ENCODE peak calls at places on chromosomes 12 and 14, in eight cellular contexts. One of them, this sample, is unnamed.
A peak's percentile ranks its signal among the peaks of the same experiment; 100 is the strongest.

GRCh38 chr12:124369901-124370378 is 75.0 kb downstream of the RFLNA start:
- DNase-seq in upper lobe of left lung: no peak
- DNase-seq in CD4-positive, alpha-beta T cell: no peak
- DNase-seq in GM23338: no peak
- DNase-seq in sigmoid colon: no peak
- DNase-seq in body of pancreas: no peak
- DNase-seq in PC-3: no peak
- DNase-seq in cardiac muscle cell: no peak
- DNase-seq in this sample: no peak

GRCh38 chr14:100138955-100139354 is 20.5 kb downstream of the DEGS2 start:
- DNase-seq in upper lobe of left lung: no peak
- DNase-seq in sigmoid colon: no peak
- DNase-seq in PC-3: no peak
- DNase-seq in GM23338: no peak
- DNase-seq in body of pancreas: no peak
- DNase-seq in cardiac muscle cell: no peak
- DNase-seq in CD4-positive, alpha-beta T cell: no peak
- DNase-seq in this sample: no peak

GRCh38 chr12:74602881-74603523 is 65.4 kb downstream of the ATXN7L3B start:
- DNase-seq in CD4-positive, alpha-beta T cell: no peak
- DNase-seq in GM23338: no peak
- DNase-seq in body of pancreas: no peak
- DNase-seq in upper lobe of left lung: no peak
- DNase-seq in sigmoid colon: no peak
- DNase-seq in PC-3: peak; percentile 42
- DNase-seq in cardiac muscle cell: no peak
- DNase-seq in this sample: no peak

GRCh38 chr14:76922092-76922491 is 95.9 kb downstream of the LRRC74A start:
- DNase-seq in GM23338: no peak
- DNase-seq in CD4-positive, alpha-beta T cell: no peak
- DNase-seq in body of pancreas: no peak
- DNase-seq in cardiac muscle cell: no peak
- DNase-seq in PC-3: no peak
- DNase-seq in sigmoid colon: no peak
- DNase-seq in upper lobe of left lung: no peak
- DNase-seq in this sample: no peak

GRCh38 chr12:112294793-112295192 is 87.4 kb downstream of the HECTD4 start:
- DNase-seq in CD4-positive, alpha-beta T cell: no peak
- DNase-seq in cardiac muscle cell: peak; percentile 37
- DNase-seq in body of pancreas: no peak
- DNase-seq in sigmoid colon: no peak
- DNase-seq in upper lobe of left lung: peak; percentile 22
- DNase-seq in PC-3: peak; percentile 40
- DNase-seq in GM23338: no peak
- DNase-seq in this sample: peak; percentile 47

GRCh38 chr12:84786622-84787021 is 126.0 kb downstream of the SLC6A15 start:
- DNase-seq in sigmoid colon: no peak
- DNase-seq in body of pancreas: no peak
- DNase-seq in upper lobe of left lung: no peak
- DNase-seq in GM23338: no peak
- DNase-seq in PC-3: no peak
- DNase-seq in CD4-positive, alpha-beta T cell: no peak
- DNase-seq in cardiac muscle cell: no peak
- DNase-seq in this sample: no peak

GRCh38 chr12:7099290-7099996 is 7.2 kb upstream of the C1R start:
- DNase-seq in CD4-positive, alpha-beta T cell: no peak
- DNase-seq in upper lobe of left lung: peak; percentile 16
- DNase-seq in cardiac muscle cell: no peak
- DNase-seq in PC-3: no peak
- DNase-seq in body of pancreas: no peak
- DNase-seq in sigmoid colon: peak; percentile 49
- DNase-seq in GM23338: no peak
- DNase-seq in this sample: no peak

GRCh38 chr12:116693259-116694227 is 44.3 kb downstream of the SPRING1 start:
- DNase-seq in sigmoid colon: no peak
- DNase-seq in cardiac muscle cell: no peak
- DNase-seq in PC-3: no peak
- DNase-seq in CD4-positive, alpha-beta T cell: no peak
- DNase-seq in body of pancreas: peak; percentile 46
- DNase-seq in GM23338: peak; percentile 43
- DNase-seq in upper lobe of left lung: peak; percentile 35
- DNase-seq in this sample: no peak

GRCh38 chr14:104290756-104291122 is 152.4 kb downstream of the KIF26A start:
- DNase-seq in GM23338: no peak
- DNase-seq in CD4-positive, alpha-beta T cell: no peak
- DNase-seq in body of pancreas: peak; percentile 10
- DNase-seq in PC-3: no peak
- DNase-seq in sigmoid colon: peak; percentile 45
- DNase-seq in cardiac muscle cell: no peak
- DNase-seq in upper lobe of left lung: peak; percentile 13
- DNase-seq in this sample: no peak

GRCh38 chr12:88036368-88036965 is 7.3 kb upstream of the C12orf50 start:
- DNase-seq in PC-3: peak; percentile 52
- DNase-seq in upper lobe of left lung: no peak
- DNase-seq in CD4-positive, alpha-beta T cell: no peak
- DNase-seq in body of pancreas: peak; percentile 13
- DNase-seq in cardiac muscle cell: peak; percentile 34
- DNase-seq in GM23338: no peak
- DNase-seq in sigmoid colon: no peak
- DNase-seq in this sample: peak; percentile 46

GRCh38 chr14:48398675-48399282 is 723.4 kb upstream of the MDGA2 start:
- DNase-seq in CD4-positive, alpha-beta T cell: no peak
- DNase-seq in cardiac muscle cell: peak; percentile 36
- DNase-seq in upper lobe of left lung: no peak
- DNase-seq in GM23338: peak; percentile 88
- DNase-seq in PC-3: peak; percentile 86
- DNase-seq in sigmoid colon: no peak
- DNase-seq in body of pancreas: peak; percentile 12
- DNase-seq in this sample: peak; percentile 54

GRCh38 chr12:132492951-132493350 is 3.0 kb downstream of the FBRSL1 start:
- DNase-seq in sigmoid colon: no peak
- DNase-seq in upper lobe of left lung: no peak
- DNase-seq in PC-3: no peak
- DNase-seq in CD4-positive, alpha-beta T cell: no peak
- DNase-seq in GM23338: no peak
- DNase-seq in body of pancreas: no peak
- DNase-seq in cardiac muscle cell: no peak
- DNase-seq in this sample: no peak

DNA sequence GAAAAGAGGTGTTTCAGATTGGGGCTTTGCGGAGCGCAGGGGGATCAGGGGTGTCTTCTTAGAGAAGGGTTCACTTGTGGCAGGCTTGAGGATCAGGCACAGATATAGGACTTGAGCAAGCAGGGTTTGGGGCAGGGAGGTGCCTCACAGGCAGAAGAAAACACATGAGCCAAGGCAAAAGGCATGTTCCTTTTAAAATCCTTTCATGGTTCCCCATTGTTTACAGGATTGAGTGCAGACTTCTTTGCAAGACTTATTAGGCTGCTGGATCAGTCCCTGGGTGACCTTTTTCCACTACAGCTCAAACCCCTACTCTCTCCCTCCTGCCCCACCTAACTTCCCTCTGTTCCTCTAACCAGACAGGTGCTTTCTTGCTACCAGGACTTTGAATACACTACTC is 19.7 kb downstream of the HSPB8 start:
- DNase-seq in PC-3: no peak
- DNase-seq in sigmoid colon: no peak
- DNase-seq in cardiac muscle cell: no peak
- DNase-seq in body of pancreas: no peak
- DNase-seq in GM23338: no peak
- DNase-seq in CD4-positive, alpha-beta T cell: no peak
- DNase-seq in upper lobe of left lung: no peak
- DNase-seq in this sample: no peak
- TF ChIP-seq CTCF in PC-3: no peak
- TF ChIP-seq CTCF in sigmoid colon: no peak
- TF ChIP-seq CTCF in cardiac muscle cell: no peak
- TF ChIP-seq CTCF in body of pancreas: no peak
- TF ChIP-seq CTCF in GM23338: no peak
- TF ChIP-seq CTCF in CD4-positive, alpha-beta T cell: no peak
- TF ChIP-seq CTCF in upper lobe of left lung: no peak
- TF ChIP-seq CTCF in this sample: no peak

GRCh38 chr14:24037658-24038037 is 14.2 kb upstream of the CARMIL3 start:
- DNase-seq in body of pancreas: peak; percentile 62
- DNase-seq in PC-3: no peak
- DNase-seq in cardiac muscle cell: no peak
- DNase-seq in GM23338: peak; percentile 40
- DNase-seq in sigmoid colon: no peak
- DNase-seq in CD4-positive, alpha-beta T cell: no peak
- DNase-seq in upper lobe of left lung: no peak
- DNase-seq in this sample: no peak

GRCh38 chr14:24032727-24033418 is 18.9 kb upstream of the CARMIL3 start:
- DNase-seq in sigmoid colon: no peak
- DNase-seq in CD4-positive, alpha-beta T cell: no peak
- DNase-seq in body of pancreas: peak; percentile 47
- DNase-seq in GM23338: no peak
- DNase-seq in upper lobe of left lung: peak; percentile 59
- DNase-seq in PC-3: peak; percentile 67
- DNase-seq in cardiac muscle cell: peak; percentile 95
- DNase-seq in this sample: peak; percentile 88
- TF ChIP-seq CTCF in sigmoid colon: no peak
- TF ChIP-seq CTCF in CD4-positive, alpha-beta T cell: no peak
- TF ChIP-seq CTCF in body of pancreas: no peak
- TF ChIP-seq CTCF in GM23338: no peak
- TF ChIP-seq CTCF in upper lobe of left lung: no peak
- TF ChIP-seq CTCF in PC-3: no peak
- TF ChIP-seq CTCF in cardiac muscle cell: no peak
- TF ChIP-seq CTCF in this sample: no peak

GRCh38 chr12:121789800-121790748 is 3.4 kb downstream of the RHOF start:
- DNase-seq in body of pancreas: peak; percentile 45
- DNase-seq in PC-3: peak; percentile 87
- DNase-seq in CD4-positive, alpha-beta T cell: peak; percentile 94
- DNase-seq in sigmoid colon: peak; percentile 77
- DNase-seq in upper lobe of left lung: peak; percentile 92
- DNase-seq in cardiac muscle cell: peak; percentile 27
- DNase-seq in GM23338: peak; percentile 67
- DNase-seq in this sample: peak; percentile 33

GRCh38 chr12:121791671-121792496 is 1.6 kb downstream of the RHOF start:
- DNase-seq in upper lobe of left lung: peak; percentile 75
- DNase-seq in cardiac muscle cell: no peak
- DNase-seq in GM23338: no peak
- DNase-seq in body of pancreas: no peak
- DNase-seq in CD4-positive, alpha-beta T cell: no peak
- DNase-seq in PC-3: peak; percentile 96
- DNase-seq in sigmoid colon: no peak
- DNase-seq in this sample: no peak

GRCh38 chr12:121788176-121788818 is 5.2 kb downstream of the RHOF start:
- DNase-seq in PC-3: peak; percentile 58
- DNase-seq in sigmoid colon: no peak
- DNase-seq in upper lobe of left lung: no peak
- DNase-seq in body of pancreas: no peak
- DNase-seq in GM23338: no peak
- DNase-seq in cardiac muscle cell: no peak
- DNase-seq in CD4-positive, alpha-beta T cell: no peak
- DNase-seq in this sample: no peak

GRCh38 chr12:121787063-121787774 is 6.3 kb downstream of the RHOF start:
- DNase-seq in CD4-positive, alpha-beta T cell: peak; percentile 65
- DNase-seq in body of pancreas: no peak
- DNase-seq in PC-3: peak; percentile 57
- DNase-seq in upper lobe of left lung: peak; percentile 71
- DNase-seq in GM23338: no peak
- DNase-seq in sigmoid colon: no peak
- DNase-seq in cardiac muscle cell: no peak
- DNase-seq in this sample: no peak

GRCh38 chr12:121789233-121789781 is 4.2 kb downstream of the RHOF start:
- DNase-seq in GM23338: no peak
- DNase-seq in sigmoid colon: no peak
- DNase-seq in upper lobe of left lung: no peak
- DNase-seq in body of pancreas: no peak
- DNase-seq in cardiac muscle cell: no peak
- DNase-seq in CD4-positive, alpha-beta T cell: peak; percentile 57
- DNase-seq in PC-3: no peak
- DNase-seq in this sample: no peak
- TF ChIP-seq CTCF in GM23338: no peak
- TF ChIP-seq CTCF in sigmoid colon: no peak
- TF ChIP-seq CTCF in upper lobe of left lung: no peak
- TF ChIP-seq CTCF in body of pancreas: no peak
- TF ChIP-seq CTCF in cardiac muscle cell: no peak
- TF ChIP-seq CTCF in CD4-positive, alpha-beta T cell: peak; percentile 33
- TF ChIP-seq CTCF in PC-3: no peak
- TF ChIP-seq CTCF in this sample: no peak

GRCh38 chr12:65566776-65567175 is 257.5 kb upstream of the HMGA2 start:
- DNase-seq in GM23338: no peak
- DNase-seq in body of pancreas: no peak
- DNase-seq in upper lobe of left lung: no peak
- DNase-seq in cardiac muscle cell: peak; percentile 9
- DNase-seq in CD4-positive, alpha-beta T cell: no peak
- DNase-seq in PC-3: no peak
- DNase-seq in sigmoid colon: no peak
- DNase-seq in this sample: peak; percentile 55

GRCh38 chr12:65561798-65562382 is 262.4 kb upstream of the HMGA2 start:
- DNase-seq in body of pancreas: no peak
- DNase-seq in sigmoid colon: no peak
- DNase-seq in CD4-positive, alpha-beta T cell: no peak
- DNase-seq in GM23338: no peak
- DNase-seq in cardiac muscle cell: peak; percentile 78
- DNase-seq in upper lobe of left lung: no peak
- DNase-seq in PC-3: peak; percentile 79
- DNase-seq in this sample: peak; percentile 80

GRCh38 chr12:65568517-65568916 is 255.8 kb upstream of the HMGA2 start:
- DNase-seq in cardiac muscle cell: peak; percentile 81
- DNase-seq in GM23338: no peak
- DNase-seq in PC-3: peak; percentile 87
- DNase-seq in sigmoid colon: no peak
- DNase-seq in upper lobe of left lung: no peak
- DNase-seq in CD4-positive, alpha-beta T cell: no peak
- DNase-seq in body of pancreas: no peak
- DNase-seq in this sample: no peak

GRCh38 chr12:65567820-65568219 is 256.5 kb upstream of the HMGA2 start:
- DNase-seq in PC-3: no peak
- DNase-seq in body of pancreas: peak; percentile 25
- DNase-seq in cardiac muscle cell: peak; percentile 24
- DNase-seq in sigmoid colon: no peak
- DNase-seq in CD4-positive, alpha-beta T cell: no peak
- DNase-seq in GM23338: no peak
- DNase-seq in upper lobe of left lung: no peak
- DNase-seq in this sample: peak; percentile 48

DNA sequence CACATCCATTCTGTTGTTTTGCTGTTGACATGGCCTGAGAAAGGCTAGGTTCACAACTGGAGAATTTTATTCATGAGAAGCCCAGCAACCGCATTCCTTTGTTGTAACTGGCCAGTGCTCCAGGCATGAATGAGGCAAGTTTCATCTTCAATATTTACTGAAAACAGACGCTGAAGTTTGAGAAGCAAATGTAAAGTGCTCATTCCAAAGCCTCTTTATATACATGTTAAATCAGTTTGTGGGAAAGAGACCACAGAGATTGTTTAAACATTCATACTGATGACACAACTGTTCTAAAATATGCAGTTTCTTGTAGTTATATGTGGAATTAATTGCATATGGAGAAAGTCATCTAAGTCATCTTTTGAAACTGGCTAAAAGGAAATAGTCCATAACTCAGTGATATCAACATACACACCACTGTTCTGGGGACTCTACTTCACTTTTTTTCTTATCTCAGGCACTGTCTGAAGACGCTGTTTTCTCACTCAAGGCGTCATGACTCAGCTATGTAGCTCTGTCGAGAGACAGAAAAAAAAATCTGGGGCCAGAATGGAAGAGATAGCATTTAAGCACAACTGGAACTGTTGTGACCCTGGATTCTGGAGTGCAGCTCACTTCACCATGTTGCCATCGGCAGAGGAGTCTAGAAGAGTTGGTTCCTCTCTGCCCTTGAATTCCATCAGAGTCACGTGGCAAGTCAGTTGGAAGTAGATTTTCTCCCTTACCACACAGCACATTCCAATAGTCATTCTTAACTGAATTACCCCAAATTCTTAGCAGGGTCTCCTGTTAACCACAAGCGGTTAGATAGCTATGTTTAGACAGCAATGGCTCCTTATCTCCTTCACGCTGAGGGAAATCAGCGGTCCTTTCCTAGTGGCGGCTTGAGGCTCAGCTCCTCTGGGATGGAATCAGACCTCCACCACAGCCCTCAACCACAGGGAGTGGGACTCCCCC is 258.4 kb upstream of the HMGA2 start:
- DNase-seq in body of pancreas: no peak
- DNase-seq in PC-3: peak; percentile 73
- DNase-seq in upper lobe of left lung: no peak
- DNase-seq in GM23338: peak; percentile 26
- DNase-seq in CD4-positive, alpha-beta T cell: no peak
- DNase-seq in cardiac muscle cell: peak; percentile 96
- DNase-seq in sigmoid colon: no peak
- DNase-seq in this sample: peak; percentile 98
- TF ChIP-seq CTCF in body of pancreas: no peak
- TF ChIP-seq CTCF in PC-3: no peak
- TF ChIP-seq CTCF in upper lobe of left lung: no peak
- TF ChIP-seq CTCF in GM23338: no peak
- TF ChIP-seq CTCF in CD4-positive, alpha-beta T cell: no peak
- TF ChIP-seq CTCF in cardiac muscle cell: peak; percentile 14
- TF ChIP-seq CTCF in sigmoid colon: no peak
- TF ChIP-seq CTCF in this sample: peak; percentile 21